ENCODE peak calls at places on chromosomes 3 and 15, in seven cellular contexts. One of them, this sample, is unnamed.
A peak's percentile ranks its signal among the peaks of the same experiment; 100 is the strongest.

GRCh38 chr3:7095116-7095515 is 234.2 kb downstream of the GRM7 start:
- DNase-seq in RWPE1: no peak
- DNase-seq in dorsolateral prefrontal cortex: no peak
- DNase-seq in PC-9: no peak
- DNase-seq in mesendoderm: no peak
- DNase-seq in K562: no peak
- DNase-seq in OCI-LY7: no peak
- DNase-seq in this sample: no peak

GRCh38 chr15:57403007-57403406 is 26.7 kb downstream of the CGNL1 start:
- DNase-seq in RWPE1: no peak
- DNase-seq in dorsolateral prefrontal cortex: no peak
- DNase-seq in PC-9: no peak
- DNase-seq in mesendoderm: no peak
- DNase-seq in K562: no peak
- DNase-seq in OCI-LY7: no peak
- DNase-seq in this sample: no peak

GRCh38 chr3:124582621-124583437 is 147.4 kb upstream of the UMPS start:
- DNase-seq in RWPE1: no peak
- DNase-seq in dorsolateral prefrontal cortex: no peak
- DNase-seq in PC-9: no peak
- DNase-seq in mesendoderm: no peak
- DNase-seq in K562: no peak
- DNase-seq in OCI-LY7: no peak
- DNase-seq in this sample: no peak

GRCh38 chr3:62636235-62636826 is 238.9 kb downstream of the CADPS start:
- DNase-seq in RWPE1: no peak
- DNase-seq in dorsolateral prefrontal cortex: no peak
- DNase-seq in PC-9: no peak
- DNase-seq in mesendoderm: no peak
- DNase-seq in K562: no peak
- DNase-seq in OCI-LY7: no peak
- DNase-seq in this sample: no peak

GRCh38 chr15:36365963-36366362 is 213.5 kb upstream of the CDIN1 start:
- DNase-seq in RWPE1: no peak
- DNase-seq in dorsolateral prefrontal cortex: no peak
- DNase-seq in PC-9: no peak
- DNase-seq in mesendoderm: no peak
- DNase-seq in K562: no peak
- DNase-seq in OCI-LY7: no peak
- DNase-seq in this sample: no peak

GRCh38 chr15:77634266-77634962 is 1.7 kb upstream of the LINGO1 start:
- DNase-seq in RWPE1: no peak
- DNase-seq in dorsolateral prefrontal cortex: peak; percentile 80
- DNase-seq in PC-9: peak; percentile 37
- DNase-seq in mesendoderm: peak; percentile 93
- DNase-seq in K562: peak; percentile 88
- DNase-seq in OCI-LY7: peak; percentile 54
- DNase-seq in this sample: peak; percentile 83

GRCh38 chr15:48868549-48868948 is 9.4 kb upstream of the EID1 start:
- DNase-seq in RWPE1: peak; percentile 90
- DNase-seq in dorsolateral prefrontal cortex: no peak
- DNase-seq in PC-9: no peak
- DNase-seq in mesendoderm: no peak
- DNase-seq in K562: no peak
- DNase-seq in OCI-LY7: no peak
- DNase-seq in this sample: no peak

GRCh38 chr3:127735767-127736693 is 63.3 kb downstream of the ABTB1 start:
- DNase-seq in RWPE1: peak; percentile 46
- DNase-seq in dorsolateral prefrontal cortex: no peak
- DNase-seq in PC-9: peak; percentile 36
- DNase-seq in mesendoderm: no peak
- DNase-seq in K562: no peak
- DNase-seq in OCI-LY7: peak; percentile 88
- DNase-seq in this sample: no peak

GRCh38 chr15:74995779-74996765 is 709 bp downstream of the SCAMP5 start:
- DNase-seq in RWPE1: no peak
- DNase-seq in dorsolateral prefrontal cortex: peak; percentile 59
- DNase-seq in PC-9: no peak
- DNase-seq in mesendoderm: peak; percentile 40
- DNase-seq in K562: no peak
- DNase-seq in OCI-LY7: no peak
- DNase-seq in this sample: peak; percentile 41

GRCh38 chr3:119206611-119207511 is 33.5 kb downstream of the UPK1B start:
- DNase-seq in RWPE1: peak; percentile 59
- DNase-seq in dorsolateral prefrontal cortex: no peak
- DNase-seq in PC-9: no peak
- DNase-seq in mesendoderm: peak; percentile 94
- DNase-seq in K562: peak; percentile 2
- DNase-seq in OCI-LY7: no peak
- DNase-seq in this sample: no peak

GRCh38 chr3:120180731-120181412 is 86.6 kb upstream of the GSK3B start:
- DNase-seq in RWPE1: no peak
- DNase-seq in dorsolateral prefrontal cortex: no peak
- DNase-seq in PC-9: no peak
- DNase-seq in mesendoderm: no peak
- DNase-seq in K562: no peak
- DNase-seq in OCI-LY7: no peak
- DNase-seq in this sample: no peak

GRCh38 chr3:194265505-194265892 is 85.6 kb downstream of the CPN2 start:
- DNase-seq in RWPE1: peak; percentile 36
- DNase-seq in dorsolateral prefrontal cortex: peak; percentile 60
- DNase-seq in PC-9: peak; percentile 76
- DNase-seq in mesendoderm: no peak
- DNase-seq in K562: no peak
- DNase-seq in OCI-LY7: no peak
- DNase-seq in this sample: peak; percentile 39

GRCh38 chr15:69200773-69201745 is 40.6 kb downstream of the GLCE start:
- DNase-seq in RWPE1: no peak
- DNase-seq in dorsolateral prefrontal cortex: no peak
- DNase-seq in PC-9: no peak
- DNase-seq in mesendoderm: peak; percentile 30
- DNase-seq in K562: no peak
- DNase-seq in OCI-LY7: no peak
- DNase-seq in this sample: no peak

GRCh38 chr3:50453907-50454306 is 49.5 kb downstream of the CACNA2D2 start:
- DNase-seq in RWPE1: no peak
- DNase-seq in dorsolateral prefrontal cortex: no peak
- DNase-seq in PC-9: no peak
- DNase-seq in mesendoderm: no peak
- DNase-seq in K562: no peak
- DNase-seq in OCI-LY7: peak; percentile 10
- DNase-seq in this sample: no peak

DNA sequence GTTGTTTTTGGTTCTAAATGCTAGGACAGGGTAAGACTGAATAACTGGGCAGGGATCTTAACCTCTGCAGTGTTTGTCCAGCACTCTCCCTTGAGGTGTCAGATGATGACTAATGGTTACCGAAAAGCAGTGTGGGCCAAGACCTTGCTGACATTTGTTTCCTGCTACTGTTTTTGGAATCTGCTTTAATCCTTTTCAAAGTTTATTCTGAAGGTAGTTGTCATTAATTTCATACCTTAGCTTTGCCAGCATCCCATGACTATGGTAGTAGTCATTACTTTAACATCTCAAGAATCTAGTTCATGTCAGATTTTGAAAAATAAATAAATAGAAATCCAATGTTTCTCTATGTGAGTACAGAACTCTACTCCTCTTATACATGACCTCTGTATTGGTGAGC is 117.0 kb downstream of the P3H2 start:
- DNase-seq in RWPE1: peak; percentile 79
- DNase-seq in dorsolateral prefrontal cortex: no peak
- DNase-seq in PC-9: peak; percentile 70
- DNase-seq in mesendoderm: no peak
- DNase-seq in K562: no peak
- DNase-seq in OCI-LY7: no peak
- DNase-seq in this sample: no peak
- H3K27ac ChIP-seq in RWPE1: no peak overlapping the region
- H3K27ac ChIP-seq in dorsolateral prefrontal cortex: no peak overlapping the region
- H3K27ac ChIP-seq in PC-9: peak overlapping the region; percentile 34
- H3K27ac ChIP-seq in mesendoderm: no peak overlapping the region
- H3K27ac ChIP-seq in K562: no peak overlapping the region
- H3K27ac ChIP-seq in OCI-LY7: no peak overlapping the region
- H3K27ac ChIP-seq in this sample: no peak overlapping the region

DNA sequence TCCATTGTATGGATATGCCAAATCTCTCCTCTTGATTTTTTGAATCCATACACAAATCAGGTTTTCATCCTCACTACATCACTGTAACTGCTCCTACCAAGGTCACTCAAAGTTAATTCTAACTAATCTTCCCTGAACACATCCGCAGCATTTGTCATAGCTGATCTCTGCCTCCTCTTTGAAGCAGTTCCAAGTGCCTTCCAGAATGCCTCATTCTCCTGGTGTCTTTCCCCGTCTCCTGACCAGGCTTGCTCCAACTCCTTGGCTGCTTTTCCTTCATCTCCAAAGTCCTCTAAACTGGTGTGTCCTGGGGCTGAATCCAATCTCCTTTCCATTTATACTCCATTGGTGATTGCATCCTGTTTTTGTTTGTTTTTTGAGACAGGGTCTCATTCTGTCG is 26.8 kb downstream of the KLHDC8B start:
- DNase-seq in RWPE1: no peak
- DNase-seq in dorsolateral prefrontal cortex: no peak
- DNase-seq in PC-9: no peak
- DNase-seq in mesendoderm: no peak
- DNase-seq in K562: no peak
- DNase-seq in OCI-LY7: no peak
- DNase-seq in this sample: no peak
- H3K27ac ChIP-seq in RWPE1: peak overlapping the region; percentile 21
- H3K27ac ChIP-seq in dorsolateral prefrontal cortex: no peak overlapping the region
- H3K27ac ChIP-seq in PC-9: no peak overlapping the region
- H3K27ac ChIP-seq in mesendoderm: no peak overlapping the region
- H3K27ac ChIP-seq in K562: no peak overlapping the region
- H3K27ac ChIP-seq in OCI-LY7: no peak overlapping the region
- H3K27ac ChIP-seq in this sample: no peak overlapping the region

DNA sequence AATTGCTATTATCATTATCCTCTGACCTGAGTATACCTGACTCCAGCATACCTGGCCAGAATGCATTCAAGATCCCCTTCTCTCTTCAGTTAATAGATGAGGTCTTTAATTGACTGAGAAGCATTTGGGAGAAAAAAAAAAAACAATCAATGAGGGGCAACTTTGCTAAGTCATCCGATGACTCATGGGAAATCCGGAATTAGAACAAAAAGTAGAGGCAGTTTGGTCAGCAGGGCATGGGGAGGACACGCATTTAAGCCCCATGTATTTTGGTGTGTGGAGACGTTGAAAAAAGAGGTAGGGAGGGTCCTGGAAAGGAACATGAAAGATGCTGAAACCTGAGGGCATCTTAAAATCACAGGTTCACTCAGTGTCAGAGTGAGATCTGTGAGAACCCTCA is 256.2 kb downstream of the RORA start:
- DNase-seq in RWPE1: peak; percentile 23
- DNase-seq in dorsolateral prefrontal cortex: no peak
- DNase-seq in PC-9: no peak
- DNase-seq in mesendoderm: no peak
- DNase-seq in K562: peak; percentile 3
- DNase-seq in OCI-LY7: no peak
- DNase-seq in this sample: no peak
- H3K27ac ChIP-seq in RWPE1: no peak overlapping the region
- H3K27ac ChIP-seq in dorsolateral prefrontal cortex: no peak overlapping the region
- H3K27ac ChIP-seq in PC-9: peak overlapping the region; percentile 73
- H3K27ac ChIP-seq in mesendoderm: no peak overlapping the region
- H3K27ac ChIP-seq in K562: no peak overlapping the region
- H3K27ac ChIP-seq in OCI-LY7: no peak overlapping the region
- H3K27ac ChIP-seq in this sample: no peak overlapping the region

GRCh38 chr15:78944669-78945407 is at the start of gene CTSH:
- DNase-seq in RWPE1: peak; percentile 84
- DNase-seq in dorsolateral prefrontal cortex: peak; percentile 67
- DNase-seq in PC-9: peak; percentile 83
- DNase-seq in mesendoderm: peak; percentile 94
- DNase-seq in K562: peak; percentile 90
- DNase-seq in OCI-LY7: peak; percentile 67
- DNase-seq in this sample: peak; percentile 53
- H3K27ac ChIP-seq in RWPE1: peak within 1 kb of the TSS; percentile 2
- H3K27ac ChIP-seq in dorsolateral prefrontal cortex: no peak within 1 kb of the TSS
- H3K27ac ChIP-seq in PC-9: no peak within 1 kb of the TSS
- H3K27ac ChIP-seq in mesendoderm: no peak within 1 kb of the TSS
- H3K27ac ChIP-seq in K562: peak within 1 kb of the TSS; percentile 78
- H3K27ac ChIP-seq in OCI-LY7: no peak within 1 kb of the TSS
- H3K27ac ChIP-seq in this sample: peak within 1 kb of the TSS; percentile 70

GRCh38 chr15:98649621-98649995 is 1.3 kb downstream of the IGF1R start:
- DNase-seq in RWPE1: no peak
- DNase-seq in dorsolateral prefrontal cortex: no peak
- DNase-seq in PC-9: peak; percentile 25
- DNase-seq in mesendoderm: no peak
- DNase-seq in K562: no peak
- DNase-seq in OCI-LY7: peak; percentile 9
- DNase-seq in this sample: no peak

GRCh38 chr15:98648654-98649537 is 557 bp downstream of the IGF1R start:
- DNase-seq in RWPE1: no peak
- DNase-seq in dorsolateral prefrontal cortex: no peak
- DNase-seq in PC-9: peak; percentile 38
- DNase-seq in mesendoderm: peak; percentile 78
- DNase-seq in K562: peak; percentile 57
- DNase-seq in OCI-LY7: peak; percentile 71
- DNase-seq in this sample: peak; percentile 44

GRCh38 chr15:98646546-98647025 is 1.8 kb upstream of the IGF1R start:
- DNase-seq in RWPE1: no peak
- DNase-seq in dorsolateral prefrontal cortex: no peak
- DNase-seq in PC-9: no peak
- DNase-seq in mesendoderm: no peak
- DNase-seq in K562: no peak
- DNase-seq in OCI-LY7: no peak
- DNase-seq in this sample: no peak

GRCh38 chr15:98647774-98648653 is at the start of gene IGF1R:
- DNase-seq in RWPE1: peak; percentile 78
- DNase-seq in dorsolateral prefrontal cortex: peak; percentile 77
- DNase-seq in PC-9: peak; percentile 93
- DNase-seq in mesendoderm: peak; percentile 93
- DNase-seq in K562: peak; percentile 91
- DNase-seq in OCI-LY7: peak; percentile 94
- DNase-seq in this sample: peak; percentile 80

GRCh38 chr15:98647026-98647773 is 1.1 kb upstream of the IGF1R start:
- DNase-seq in RWPE1: no peak
- DNase-seq in dorsolateral prefrontal cortex: peak; percentile 72
- DNase-seq in PC-9: peak; percentile 86
- DNase-seq in mesendoderm: peak; percentile 87
- DNase-seq in K562: peak; percentile 67
- DNase-seq in OCI-LY7: peak; percentile 81
- DNase-seq in this sample: no peak
- H3K27ac ChIP-seq in RWPE1: peak overlapping the region; percentile 99
- H3K27ac ChIP-seq in dorsolateral prefrontal cortex: peak overlapping the region; percentile 80
- H3K27ac ChIP-seq in PC-9: peak overlapping the region; percentile 60
- H3K27ac ChIP-seq in mesendoderm: peak overlapping the region; percentile 86
- H3K27ac ChIP-seq in K562: peak overlapping the region; percentile 60
- H3K27ac ChIP-seq in OCI-LY7: peak overlapping the region; percentile 71
- H3K27ac ChIP-seq in this sample: peak overlapping the region; percentile 83

This sample was measured in caudate nucleus.